ENCODE peak calls at places on chromosomes 5 and 9, in eight cellular contexts. Q, E, N, Z, T, V, F and Y are unnamed samples.

GRCh38 chr9:132474253-132474652 is 64.2 kb downstream of the CFAP77 start:
- DNase-seq in Q (peak; percentile 11), N (no peak), F (no peak), V (no peak), Z (peak; percentile 16), E (no peak), T (no peak), Y (no peak)

GRCh38 chr5:66989286-66989685 is 207.3 kb downstream of the CD180 start:
- DNase-seq in Z (peak; percentile 39), F (no peak), N (no peak), E (no peak), V (no peak), Q (peak; percentile 86), T (no peak), Y (no peak)

GRCh38 chr5:177442066-177442836 is 4.4 kb upstream of the PRR7 start:
- DNase-seq in V (no peak), E (no peak), Q (no peak), Z (no peak), T (no peak), F (no peak), N (peak; percentile 16), Y (no peak)

GRCh38 chr9:81529556-81530193 is 159.7 kb downstream of the TLE1 start:
- DNase-seq in E (no peak), T (no peak), V (no peak), Z (peak; percentile 83), Q (peak; percentile 84), F (no peak), N (no peak), Y (no peak)

GRCh38 chr5:139839416-139839815 is 43.8 kb downstream of the PSD2 start:
- DNase-seq in Z (no peak), T (no peak), E (no peak), N (no peak), Q (no peak), F (no peak), V (no peak), Y (no peak)

GRCh38 chr5:102511666-102512065 is 12.9 kb upstream of the SLCO6A1 start:
- DNase-seq in T (no peak), Q (peak; percentile 77), V (no peak), N (no peak), Z (peak; percentile 32), F (no peak), E (no peak), Y (no peak)

GRCh38 chr9:124652203-124652992 is 118.7 kb downstream of the NR6A1 start:
- DNase-seq in N (no peak), Q (peak; percentile 100), F (no peak), E (no peak), V (peak; percentile 28), T (no peak), Z (peak; percentile 99), Y (no peak)

GRCh38 chr9:130186051-130186450 is 13.8 kb downstream of the NCS1 start:
- DNase-seq in T (no peak), Z (no peak), N (no peak), V (no peak), Q (no peak), F (no peak), E (no peak), Y (no peak)

GRCh38 chr5:77679791-77680190 is 41.3 kb upstream of the OTP start:
- DNase-seq in Q (no peak), T (no peak), Z (peak; percentile 39), V (no peak), N (no peak), F (no peak), E (no peak), Y (no peak)

GRCh38 chr9:101625871-101626270 is 31.1 kb upstream of the PPP3R2 start:
- DNase-seq in E (no peak), Z (peak; percentile 35), N (no peak), F (no peak), Q (peak; percentile 46), T (peak; percentile 41), V (no peak), Y (no peak)

GRCh38 chr5:170861855-170862766 is at the start of gene RANBP17:
- DNase-seq in Z (peak; percentile 87), Q (no peak), T (peak; percentile 64), E (no peak), V (peak; percentile 82), N (peak; percentile 70), F (no peak), Y (peak; percentile 69)

GRCh38 chr9:70053864-70054263 is 10.2 kb downstream of the MAMDC2 start:
- DNase-seq in Z (no peak), E (no peak), F (no peak), V (peak; percentile 39), Q (peak; percentile 91), N (no peak), T (peak; percentile 4), Y (no peak)

GRCh38 chr5:61332369-61332745 is 299 bp downstream of the ZSWIM6 start:
- DNase-seq in N (no peak), Q (peak; percentile 28), E (no peak), Z (peak; percentile 46), V (peak; percentile 41), F (peak; percentile 69), T (peak; percentile 60), Y (no peak)